ENCODE peak calls at places on chromosomes 13 and 19, in ten cellular contexts. C, N, M, U, G, X, D, P, Y and Q are unnamed samples.
A peak's percentile ranks its signal among the peaks of the same experiment; 100 is the strongest.

GRCh38 chr13:46738055-46738454 is 58.9 kb downstream of the ESD start:
- DNase-seq in C (no peak), N (peak; percentile 14), G (no peak), Y (no peak), P (no peak), D (no peak), U (no peak), M (no peak), X (no peak), Q (no peak)

GRCh38 chr19:54462713-54463530 is 656 bp downstream of the LENG9 start:
- DNase-seq in N (peak; percentile 70), G (peak; percentile 77), U (peak; percentile 69), M (peak; percentile 55), X (peak; percentile 82), Y (peak; percentile 53), D (peak; percentile 84), P (peak; percentile 73), C (no peak), Q (peak; percentile 65)

GRCh38 chr13:20161275-20161950 is 561 bp upstream of the GJA3 start:
- DNase-seq in X (no peak), G (peak; percentile 50), C (no peak), M (no peak), Y (peak; percentile 22), P (peak; percentile 32), N (no peak), U (no peak), D (no peak), Q (no peak)

GRCh38 chr19:5122671-5123409 is 153.9 kb downstream of the KDM4B start:
- DNase-seq in X (no peak), M (no peak), N (no peak), P (no peak), D (no peak), Y (no peak), G (no peak), C (no peak), U (no peak), Q (no peak)

GRCh38 chr19:17889609-17890214 is 18.0 kb downstream of the SLC5A5 start:
- DNase-seq in P (peak; percentile 79), M (no peak), U (no peak), C (no peak), X (no peak), N (peak; percentile 46), D (no peak), G (no peak), Y (no peak), Q (peak; percentile 65)

GRCh38 chr13:110445722-110446569 is 115.6 kb downstream of the RAB20 start:
- DNase-seq in C (no peak), U (peak; percentile 39), X (no peak), G (no peak), N (peak; percentile 24), D (no peak), M (no peak), Y (no peak), P (no peak), Q (no peak)

GRCh38 chr19:17834350-17835181 is 13.2 kb downstream of the JAK3 start:
- DNase-seq in G (no peak), U (no peak), X (no peak), M (no peak), Y (no peak), N (no peak), C (no peak), P (no peak), D (peak; percentile 35), Q (no peak)

GRCh38 chr13:50612717-50613116 is 230.8 kb downstream of the DLEU7 start:
- DNase-seq in D (no peak), U (no peak), C (no peak), M (no peak), G (no peak), P (no peak), X (no peak), N (no peak), Y (no peak), Q (no peak)

GRCh38 chr19:34678085-34678412 is 571 bp downstream of the ZNF302 start:
- DNase-seq in U (no peak), X (no peak), C (no peak), D (no peak), Y (no peak), N (no peak), G (no peak), M (no peak), P (no peak), Q (no peak)

GRCh38 chr19:34675250-34675649 is 1.7 kb downstream of the SCGB2B2 start:
- DNase-seq in X (no peak), M (no peak), N (no peak), C (no peak), P (no peak), Y (no peak), U (no peak), D (no peak), G (no peak), Q (no peak)

GRCh38 chr19:34677386-34678084 is at the start of gene ZNF302:
- DNase-seq in N (peak; percentile 98), G (peak; percentile 96), Y (peak; percentile 87), C (peak; percentile 94), P (peak; percentile 99), X (peak; percentile 96), U (peak; percentile 96), M (peak; percentile 96), D (peak; percentile 100), Q (peak; percentile 98)

GRCh38 chr19:34676697-34677385 is at the start of gene SCGB2B2:
- DNase-seq in Y (no peak), U (peak; percentile 91), P (no peak), X (no peak), M (no peak), G (no peak), N (no peak), C (no peak), D (no peak), Q (no peak)

GRCh38 chr19:34675919-34676318 is 1.0 kb downstream of the SCGB2B2 start:
- DNase-seq in C (no peak), D (no peak), G (no peak), Y (no peak), M (no peak), X (no peak), N (no peak), P (no peak), U (no peak), Q (no peak)
- H3K27ac ChIP-seq in C (no peak overlapping the region), D (no peak overlapping the region), G (no peak overlapping the region), Y (no peak overlapping the region), M (no peak overlapping the region), X (no peak overlapping the region), N (no peak overlapping the region), P (no peak overlapping the region), U (no peak overlapping the region), Q (no peak overlapping the region)

GRCh38 chr19:2977686-2978466 is 512 bp downstream of the TLE6 start:
- DNase-seq in G (no peak), Y (no peak), P (no peak), M (no peak), X (peak; percentile 63), D (no peak), N (no peak), C (no peak), U (no peak), Q (peak; percentile 47)

GRCh38 chr19:2974342-2974932 is 2.9 kb upstream of the TLE6 start:
- DNase-seq in C (no peak), N (no peak), G (peak; percentile 32), U (no peak), M (peak; percentile 84), Y (no peak), D (no peak), P (peak; percentile 48), X (no peak), Q (peak; percentile 84)

GRCh38 chr19:2977001-2977685 is at the start of gene TLE6:
- DNase-seq in G (peak; percentile 97), X (peak; percentile 99), C (peak; percentile 77), D (peak; percentile 95), M (peak; percentile 95), P (peak; percentile 98), U (peak; percentile 85), N (peak; percentile 91), Y (peak; percentile 88), Q (peak; percentile 97)

GRCh38 chr19:2978467-2978767 is 1.1 kb downstream of the TLE6 start:
- DNase-seq in X (no peak), P (no peak), M (no peak), Y (no peak), C (no peak), G (no peak), D (no peak), U (no peak), N (no peak), Q (no peak)

GRCh38 chr19:2976609-2977000 is 759 bp upstream of the TLE6 start:
- DNase-seq in N (no peak), U (no peak), X (no peak), G (no peak), M (no peak), C (no peak), D (no peak), Y (no peak), P (no peak), Q (peak; percentile 50)
- H3K27ac ChIP-seq in N (no peak overlapping the region), U (no peak overlapping the region), X (no peak overlapping the region), G (peak overlapping the region; percentile 49), M (no peak overlapping the region), C (no peak overlapping the region), D (peak overlapping the region; percentile 60), Y (no peak overlapping the region), P (no peak overlapping the region), Q (no peak overlapping the region)

GRCh38 chr13:41678320-41678719 is 221.0 kb downstream of the RGCC start:
- DNase-seq in X (no peak), N (peak; percentile 61), U (no peak), G (no peak), P (no peak), M (no peak), Y (no peak), D (no peak), C (no peak), Q (no peak)

GRCh38 chr13:41682001-41682400 is 224.7 kb downstream of the RGCC start:
- DNase-seq in M (no peak), C (no peak), Y (no peak), G (no peak), X (no peak), P (no peak), N (no peak), D (no peak), U (no peak), Q (no peak)

GRCh38 chr13:41681587-41681986 is 224.2 kb downstream of the RGCC start:
- DNase-seq in D (no peak), X (no peak), G (no peak), N (no peak), Y (no peak), U (no peak), P (no peak), M (no peak), C (no peak), Q (no peak)

GRCh38 chr13:41680900-41681299 is 223.6 kb downstream of the RGCC start:
- DNase-seq in C (no peak), N (no peak), X (no peak), G (no peak), M (no peak), D (no peak), U (no peak), P (no peak), Y (no peak), Q (no peak)

DNA sequence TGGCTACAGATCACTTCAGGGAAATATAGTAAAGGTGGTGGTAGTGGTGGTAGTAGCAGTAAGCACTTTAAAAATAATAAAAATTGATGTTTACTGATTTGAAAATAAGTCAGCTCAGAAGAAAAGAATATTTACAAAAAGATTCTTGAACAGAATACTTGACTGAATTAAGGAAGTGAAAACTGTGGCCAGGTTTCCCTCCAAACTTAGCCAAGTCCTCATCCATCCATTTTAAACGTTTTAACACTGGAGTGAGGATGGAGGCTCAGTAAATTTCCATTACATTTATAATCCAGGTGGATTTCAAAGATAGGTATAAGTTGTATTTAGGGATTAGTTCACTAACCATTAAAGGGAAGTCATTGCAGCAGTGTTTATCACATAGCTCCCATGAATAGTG is 221.5 kb downstream of the RGCC start:
- DNase-seq in P (no peak), N (no peak), G (no peak), M (no peak), Y (no peak), X (no peak), C (no peak), U (no peak), D (no peak), Q (no peak)
- H3K27ac ChIP-seq in P (no peak overlapping the region), N (no peak overlapping the region), G (no peak overlapping the region), M (peak overlapping the region; percentile 69), Y (no peak overlapping the region), X (no peak overlapping the region), C (no peak overlapping the region), U (no peak overlapping the region), D (no peak overlapping the region), Q (no peak overlapping the region)

DNA sequence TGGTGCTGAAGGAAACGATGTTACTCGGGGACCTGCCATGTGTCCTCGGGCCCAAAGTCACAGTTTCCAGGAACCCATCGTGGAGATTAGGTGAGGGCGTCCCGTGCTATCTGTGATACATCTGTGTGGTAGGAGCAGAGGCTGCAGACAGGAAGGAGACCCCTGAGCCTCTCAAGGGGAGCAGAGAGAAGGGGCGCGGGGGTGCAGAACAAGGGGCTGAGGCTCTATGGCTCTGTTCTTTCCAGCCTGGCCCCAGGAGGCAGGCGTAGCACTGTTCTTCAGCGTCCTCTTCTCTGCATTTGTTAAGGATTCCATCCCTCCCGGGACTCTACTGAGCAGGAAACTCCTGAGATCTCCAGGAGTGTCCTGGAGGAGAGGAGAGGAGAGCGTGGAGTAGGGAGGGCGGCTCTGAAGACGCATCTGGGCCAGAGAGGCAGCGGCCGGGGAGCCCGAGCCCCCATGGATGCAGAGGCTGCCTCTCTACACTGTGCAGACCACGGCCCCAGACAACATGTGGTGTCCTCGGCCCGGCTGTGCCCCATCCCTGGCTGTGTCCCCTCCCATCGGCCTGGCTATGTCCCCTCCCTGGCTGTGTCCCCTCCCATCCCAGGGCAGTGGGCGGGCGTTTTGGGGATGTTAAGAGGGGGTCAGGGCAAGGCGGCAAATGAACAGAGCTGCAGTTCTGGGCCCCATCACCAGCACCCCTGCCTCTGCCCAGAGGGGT is 118.0 kb downstream of the ATP11A start:
- DNase-seq in C (no peak), Y (no peak), D (no peak), G (no peak), X (no peak), N (no peak), U (no peak), P (no peak), M (no peak), Q (no peak)
- H3K27ac ChIP-seq in C (no peak overlapping the region), Y (no peak overlapping the region), D (no peak overlapping the region), G (no peak overlapping the region), X (no peak overlapping the region), N (no peak overlapping the region), U (no peak overlapping the region), P (no peak overlapping the region), M (no peak overlapping the region), Q (no peak overlapping the region)